ENCODE peak calls at places on chromosome 6, in five cellular contexts. G is K562, L is GM12878, C is HepG2, M is H1. W is an unnamed sample. For H3K27me3, the result is how much of the 10 kb centered on the place peaks cover.

GRCh38 chr6:112357801-112358200 is 10.7 kb downstream of the RFPL4B start:
- DNase-seq in G (no peak), L (no peak), C (no peak), M (no peak), W (no peak)

GRCh38 chr6:31420546-31420945 is 17.2 kb downstream of the MICA start:
- DNase-seq in G (no peak), L (no peak), C (no peak), M (no peak), W (no peak)

GRCh38 chr6:97111243-97111642 is 171.8 kb downstream of the MMS22L start:
- DNase-seq in G (no peak), L (no peak), C (no peak), M (no peak), W (no peak)

GRCh38 chr6:151784441-151785214 is 22.9 kb upstream of the ESR1 start:
- DNase-seq in G (no peak), L (no peak), C (no peak), M (no peak), W (no peak)

GRCh38 chr6:30763618-30764489 is 19.5 kb upstream of the IER3 start:
- DNase-seq in G (peak), L (peak), C (peak), M (no peak), W (no peak)

GRCh38 chr6:135451617-135452190 is 45.8 kb downstream of the AHI1 start:
- DNase-seq in G (peak), L (no peak), C (peak), M (no peak), W (peak)

GRCh38 chr6:129860901-129861665 is at the start of gene TMEM244:
- DNase-seq in G (no peak), L (no peak), C (no peak), M (no peak), W (no peak)

GRCh38 chr6:13404892-13405254 is 76.5 kb upstream of the TBC1D7 start:
- DNase-seq in G (no peak), L (no peak), C (no peak), M (no peak), W (no peak)

GRCh38 chr6:147381734-147382133 is 126.8 kb upstream of the SAMD5 start:
- DNase-seq in G (no peak), L (no peak), C (no peak), M (no peak), W (no peak)

GRCh38 chr6:13425971-13426931 is 61.1 kb downstream of the GFOD1 start:
- DNase-seq in G (no peak), L (peak), C (no peak), M (no peak), W (no peak)

DNA sequence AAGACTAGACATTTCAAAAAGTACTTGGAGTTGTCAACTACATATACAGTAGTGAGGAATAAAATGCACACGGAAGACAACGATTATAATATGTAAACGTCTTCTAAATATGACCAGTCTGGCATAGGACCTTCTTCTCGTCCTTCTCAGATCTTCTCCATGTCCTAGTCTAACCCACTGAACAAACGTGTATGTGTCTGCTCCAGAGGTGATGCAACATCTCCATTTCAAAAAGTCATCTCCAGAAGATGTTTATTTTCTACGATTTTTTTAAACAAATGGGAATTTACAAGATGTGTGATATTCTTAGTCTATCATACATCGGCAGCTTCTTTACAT is 89.9 kb downstream of the GPX5 start:
- DNase-seq in G (peak), L (no peak), C (no peak), M (no peak), W (no peak)
- H3K27me3 ChIP-seq in G (under half), L (under half), C (under half), M (under half), W (under half)

GRCh38 chr6:43021270-43022047 is at the start of gene RRP36:
- DNase-seq in G (peak), L (no peak), C (peak), M (peak), W (no peak)
- TF ChIP-seq SP1 in G (peak), L (no peak), C (peak), M (no peak), W (no peak)

DNA sequence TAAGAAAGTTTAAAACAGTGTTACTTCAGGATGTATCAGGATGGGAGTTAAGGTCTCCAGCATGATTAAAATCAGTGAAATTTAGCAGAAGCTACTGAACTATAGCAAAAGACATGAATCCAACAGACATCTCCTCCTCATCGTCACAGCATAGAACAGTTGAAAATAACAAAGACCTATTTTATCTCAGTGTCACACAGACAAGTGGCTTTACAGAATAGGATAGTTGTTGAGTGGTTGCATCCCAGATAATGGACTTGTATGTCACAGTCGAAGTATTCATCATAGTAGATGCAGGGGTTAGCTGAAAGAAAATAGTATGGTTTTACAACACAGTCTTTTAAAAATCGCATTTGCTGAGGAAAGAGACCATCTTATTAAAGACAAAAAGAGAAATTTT is 31.2 kb downstream of the CRISP1 start:
- DNase-seq in G (peak), L (no peak), C (no peak), M (no peak), W (no peak)
- H3K27me3 ChIP-seq in G (under half), L (under half), C (under half), M (under half), W (under half)

GRCh38 chr6:84675651-84676050 is 88.7 kb downstream of the TBX18 start:
- DNase-seq in G (no peak), L (no peak), C (no peak), M (no peak), W (no peak)
- TF ChIP-seq SP1 in G (no peak), L (no peak), C (no peak), M (no peak), W (no peak)

GRCh38 chr6:10421508-10422281 is 6.8 kb upstream of the TFAP2A start:
- DNase-seq in G (no peak), L (no peak), C (no peak), M (peak), W (no peak)

GRCh38 chr6:10425177-10425972 is 10.5 kb upstream of the TFAP2A start:
- DNase-seq in G (no peak), L (no peak), C (no peak), M (no peak), W (no peak)

GRCh38 chr6:10422282-10423034 is 7.6 kb upstream of the TFAP2A start:
- DNase-seq in G (no peak), L (no peak), C (no peak), M (peak), W (no peak)

GRCh38 chr6:10425973-10426780 is 11.3 kb upstream of the TFAP2A start:
- DNase-seq in G (no peak), L (no peak), C (peak), M (peak), W (no peak)

DNA sequence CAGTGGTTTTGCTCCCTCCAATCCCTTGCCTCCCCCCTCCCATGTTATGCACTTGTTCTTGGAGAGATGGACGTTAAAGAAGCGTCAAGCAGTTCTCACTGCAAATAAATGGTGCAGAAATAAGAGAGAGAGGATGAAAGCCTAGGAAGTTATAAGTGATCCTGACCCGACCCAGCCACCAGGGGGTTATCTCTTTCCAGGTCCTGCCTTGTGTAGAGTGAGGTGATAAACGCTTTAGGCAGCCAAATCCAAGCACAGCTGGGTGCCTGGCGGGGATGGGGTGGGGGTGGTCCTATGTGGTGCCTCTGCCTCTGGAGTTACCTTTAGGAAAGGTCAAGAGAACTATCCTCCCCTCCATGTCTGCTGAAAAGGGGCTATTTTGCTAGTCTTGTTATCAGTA is 9.1 kb upstream of the TFAP2A start:
- DNase-seq in G (peak), L (no peak), C (no peak), M (peak), W (no peak)
- H3K27me3 ChIP-seq in G (half or more), L (under half), C (half or more), M (half or more), W (under half)

GRCh38 chr6:166907373-166907841 is 48.9 kb downstream of the RNASET2 start:
- DNase-seq in G (peak), L (peak), C (no peak), M (no peak), W (no peak)
- TF ChIP-seq SP1 in G (no peak), L (no peak), C (no peak), M (no peak), W (no peak)

GRCh38 chr6:165096209-165096608 is 213.2 kb downstream of the C6orf118 start:
- DNase-seq in G (no peak), L (no peak), C (no peak), M (no peak), W (no peak)

GRCh38 chr6:165098165-165098564 is 211.2 kb downstream of the C6orf118 start:
- DNase-seq in G (peak), L (no peak), C (no peak), M (no peak), W (no peak)

GRCh38 chr6:165092881-165093595 is 216.4 kb downstream of the C6orf118 start:
- DNase-seq in G (no peak), L (no peak), C (no peak), M (no peak), W (no peak)

GRCh38 chr6:165091121-165091785 is 218.2 kb downstream of the C6orf118 start:
- DNase-seq in G (no peak), L (no peak), C (no peak), M (no peak), W (no peak)

GRCh38 chr6:165096868-165097267 is 212.5 kb downstream of the C6orf118 start:
- DNase-seq in G (no peak), L (no peak), C (no peak), M (no peak), W (no peak)
- H3K27me3 ChIP-seq in G (under half), L (under half), C (under half), M (under half), W (under half)

GRCh38 chr6:37354526-37355384 is 972 bp downstream of the RNF8 start:
- DNase-seq in G (peak), L (no peak), C (no peak), M (peak), W (no peak)
- TF ChIP-seq SP1 in G (no peak), L (no peak), C (no peak), M (no peak), W (no peak)

GRCh38 chr6:10400330-10400729 is 14.5 kb downstream of the TFAP2A start:
- DNase-seq in G (no peak), L (no peak), C (no peak), M (no peak), W (no peak)
- H3K27me3 ChIP-seq in G (under half), L (under half), C (half or more), M (half or more), W (under half)